ENCODE peak calls at places on chromosomes 2 and 18, in five cellular contexts. P, M, H, G and A are unnamed samples.

GRCh38 chr18:63132819-63133200 is 186.8 kb downstream of the BCL2 start:
- DNase-seq in P (no peak), M (no peak), H (no peak), G (no peak), A (no peak)

GRCh38 chr2:50582164-50582563 is 449.8 kb downstream of the NRXN1 start:
- DNase-seq in P (no peak), M (no peak), H (no peak), G (no peak), A (no peak)

GRCh38 chr2:203498161-203498560 is 36.9 kb downstream of the RAPH1 start:
- DNase-seq in P (no peak), M (peak; percentile 86), H (no peak), G (no peak), A (peak; percentile 60)

GRCh38 chr2:52862801-52863200 is 904.8 kb upstream of the CHAC2 start:
- DNase-seq in P (no peak), M (peak; percentile 87), H (no peak), G (no peak), A (no peak)

GRCh38 chr2:162768646-162769045 is 69.9 kb downstream of the KCNH7 start:
- DNase-seq in P (no peak), M (no peak), H (no peak), G (no peak), A (no peak)

GRCh38 chr2:74764429-74765272 is 69.3 kb upstream of the HK2 start:
- DNase-seq in P (no peak), M (peak; percentile 9), H (no peak), G (no peak), A (no peak)

GRCh38 chr18:48918660-48919415 is 31.9 kb downstream of the SMAD7 start:
- DNase-seq in P (no peak), M (no peak), H (peak; percentile 19), G (no peak), A (no peak)

GRCh38 chr2:75570948-75571729 is 10.4 kb upstream of the EVA1A start:
- DNase-seq in P (peak; percentile 26), M (peak; percentile 79), H (no peak), G (peak; percentile 71), A (no peak)

GRCh38 chr2:15265889-15266288 is 295.2 kb downstream of the NBAS start:
- DNase-seq in P (no peak), M (no peak), H (no peak), G (no peak), A (no peak)

DNA sequence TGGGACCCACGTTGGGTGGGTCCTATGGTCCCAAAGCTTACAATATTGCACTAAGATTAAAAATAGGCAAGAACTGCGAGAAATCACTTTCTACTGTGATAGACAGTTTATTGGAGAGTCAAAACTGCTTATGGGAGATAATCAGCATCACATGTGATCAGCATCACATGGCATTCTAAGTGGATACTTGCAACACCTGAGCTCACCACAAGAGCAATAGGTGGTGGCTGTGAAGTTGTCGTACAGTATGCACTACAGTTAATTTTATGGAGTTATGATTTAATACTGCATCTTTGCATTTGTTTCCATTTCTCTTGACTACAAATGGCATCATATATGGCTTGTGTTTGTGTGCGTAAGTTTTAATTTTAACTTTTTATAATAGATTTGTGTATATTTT is 11.6 kb downstream of the PNO1 start:
- DNase-seq in P (no peak), M (no peak), H (no peak), G (no peak), A (no peak)
- TF ChIP-seq CTCF in P (peak; percentile 35), M (no peak), H (no peak), G (no peak), A (no peak)

DNA sequence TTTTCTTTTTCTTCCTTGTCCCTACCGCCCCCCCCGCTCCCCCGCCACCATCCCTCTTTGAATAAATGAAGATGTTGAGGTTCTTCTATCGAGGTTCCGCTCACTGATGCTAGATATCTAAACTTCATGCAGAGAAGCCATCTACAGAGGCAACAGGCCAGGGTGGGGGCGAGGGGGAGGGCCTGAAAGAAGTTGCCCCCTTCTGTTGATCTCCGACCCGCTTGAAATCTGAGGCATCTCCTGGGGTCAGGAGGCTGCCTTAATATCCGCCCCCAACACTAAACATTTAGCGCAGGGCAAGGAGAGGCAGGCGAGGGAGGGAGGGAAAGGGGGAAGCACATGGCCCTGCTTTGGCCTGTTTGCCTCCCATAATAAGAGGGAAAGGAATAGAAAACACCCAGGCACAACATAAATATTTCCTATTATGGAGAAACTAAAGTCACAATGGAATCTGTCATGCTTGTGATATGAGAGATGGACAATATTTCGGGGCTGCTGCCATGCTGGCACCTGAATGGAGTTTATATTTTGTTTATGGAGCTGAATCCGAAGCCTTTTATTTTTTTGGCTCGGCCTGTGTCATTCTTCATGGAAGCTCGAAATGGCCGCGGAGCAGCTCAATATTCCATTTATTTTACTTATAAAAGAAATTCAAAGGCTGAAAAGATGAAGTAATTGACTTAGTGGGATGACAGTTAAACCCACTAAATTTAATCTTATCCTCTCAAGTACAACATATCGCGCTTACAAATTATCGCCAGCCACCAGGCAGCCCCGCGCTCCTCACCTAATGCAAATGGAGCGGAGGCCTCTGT is 221.1 kb downstream of the INSIG2 start:
- DNase-seq in P (no peak), M (no peak), H (no peak), G (no peak), A (no peak)
- H3K4me3 ChIP-seq in P (no peak overlapping the region), M (peak overlapping the region; percentile 68), H (peak overlapping the region; percentile 47), G (peak overlapping the region; percentile 13), A (peak overlapping the region; percentile 38)

GRCh38 chr18:66495844-66496243 is 108.0 kb downstream of the CDH19 start:
- DNase-seq in P (peak; percentile 66), M (peak; percentile 19), H (no peak), G (peak; percentile 59), A (no peak)
- TF ChIP-seq CTCF in P (peak; percentile 50), M (peak; percentile 41), H (peak; percentile 14), G (peak; percentile 2), A (no peak)

DNA sequence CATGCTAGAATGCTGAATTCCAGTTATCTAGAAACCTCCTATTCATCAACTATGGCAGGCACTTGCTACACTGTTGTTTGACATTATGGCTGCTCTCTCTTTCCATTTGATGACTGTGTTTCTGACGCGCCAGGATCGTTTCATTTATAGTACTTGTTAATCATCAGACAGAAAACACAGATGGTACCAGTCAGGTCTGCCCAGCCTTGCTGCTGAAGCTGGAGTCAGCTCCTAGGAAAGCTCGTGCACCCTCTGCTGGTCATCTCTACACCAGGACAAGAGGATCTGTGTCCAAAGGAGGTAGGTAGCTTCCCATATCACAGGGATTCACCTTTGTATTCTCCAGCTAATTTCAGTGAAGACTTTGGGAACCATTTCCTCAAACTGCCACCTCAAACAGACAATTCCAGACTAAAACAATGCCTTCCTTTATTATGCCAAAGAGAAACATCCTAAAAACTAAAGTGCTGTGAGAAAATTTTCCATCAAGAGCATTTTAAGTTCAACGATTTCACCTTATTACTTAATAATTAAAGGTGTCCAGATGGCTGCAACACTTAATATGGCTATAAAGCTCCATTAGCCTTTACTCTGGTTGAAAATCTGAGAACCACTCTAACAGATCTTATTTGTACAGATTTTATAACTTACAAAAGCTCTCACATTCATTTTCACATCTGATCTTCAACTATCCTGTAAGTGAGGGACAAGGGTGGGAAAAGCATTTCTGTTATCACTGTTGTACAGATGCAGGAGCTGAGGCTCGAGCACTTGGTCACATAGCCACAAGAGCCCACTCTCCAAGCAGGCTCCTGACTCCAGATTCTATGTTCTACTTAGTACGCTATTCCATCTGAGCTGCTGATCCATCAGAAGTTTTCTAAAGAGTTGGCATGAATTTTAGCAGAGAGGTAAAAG is 17.5 kb downstream of the METTL8 start:
- DNase-seq in P (peak; percentile 96), M (peak; percentile 95), H (peak; percentile 88), G (peak; percentile 86), A (peak; percentile 94)
- H3K4me3 ChIP-seq in P (no peak overlapping the region), M (peak overlapping the region; percentile 20), H (no peak overlapping the region), G (no peak overlapping the region), A (no peak overlapping the region)

GRCh38 chr2:223835701-223836532 is 1.5 kb downstream of the AP1S3 start:
- DNase-seq in P (no peak), M (peak; percentile 38), H (no peak), G (no peak), A (no peak)

GRCh38 chr2:223834431-223834830 is 3.0 kb downstream of the AP1S3 start:
- DNase-seq in P (no peak), M (no peak), H (no peak), G (no peak), A (no peak)

GRCh38 chr2:223841436-223842180 is 4.2 kb upstream of the AP1S3 start:
- DNase-seq in P (peak; percentile 39), M (no peak), H (no peak), G (no peak), A (no peak)

DNA sequence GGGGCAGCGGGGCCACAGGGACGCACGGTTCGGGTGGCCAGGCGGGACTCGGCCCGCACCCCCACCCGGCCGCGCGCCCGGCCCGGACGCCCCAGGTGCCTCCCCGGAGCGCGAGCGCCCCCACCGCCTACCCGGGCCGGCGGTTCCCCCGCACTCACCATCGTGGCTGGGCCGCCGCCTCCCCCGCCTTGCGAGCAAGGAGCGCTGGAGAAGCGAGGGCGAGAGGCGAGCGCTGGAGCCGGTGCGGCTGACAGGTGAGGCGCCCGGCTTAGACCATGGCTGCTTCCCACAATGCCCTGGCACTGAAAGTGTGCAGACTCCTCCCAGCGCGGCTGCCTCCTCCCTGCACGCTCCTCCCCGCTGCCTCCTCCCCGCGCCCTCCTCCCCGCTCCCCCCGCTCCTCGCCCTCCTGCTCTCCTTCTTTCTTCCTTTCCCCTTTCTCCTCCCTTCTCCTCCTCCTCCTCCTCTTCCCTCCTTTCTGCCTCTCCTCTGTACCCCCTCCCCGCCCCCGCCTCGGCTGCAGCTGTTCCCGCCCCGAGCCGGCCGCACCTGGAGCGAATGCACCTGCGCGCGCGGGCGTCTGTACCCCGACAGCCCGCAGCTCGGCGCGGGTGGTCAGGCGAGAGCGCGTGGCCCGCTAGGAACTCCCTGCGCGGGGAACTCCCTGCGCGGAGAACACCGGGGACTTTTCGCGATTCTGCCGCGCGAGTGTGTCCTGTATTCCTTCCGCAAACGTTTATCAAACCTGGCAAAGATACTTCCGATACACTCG is at the start of gene AP1S3:
- DNase-seq in P (peak; percentile 80), M (peak; percentile 51), H (peak; percentile 27), G (peak; percentile 85), A (no peak)
- TF ChIP-seq CTCF in P (peak; percentile 11), M (no peak), H (no peak), G (no peak), A (no peak)